ENCODE peak calls at places on chromosomes 2 and 18, in four cellular contexts. R, Q, T and O are unnamed samples.

GRCh38 chr2:29509397-29509796 is 394.2 kb downstream of the CLIP4 start:
- DNase-seq in R (no peak), T (no peak), Q (no peak), O (no peak)

GRCh38 chr2:74147729-74148456 is at the start of gene BOLA3:
- DNase-seq in T (peak; percentile 84), Q (peak; percentile 39), R (peak; percentile 74), O (peak; percentile 81)

GRCh38 chr18:37122877-37123276 is 293.9 kb downstream of the KIAA1328 start:
- DNase-seq in T (no peak), R (no peak), Q (no peak), O (no peak)

GRCh38 chr18:21167641-21168372 is 56.2 kb upstream of the ROCK1 start:
- DNase-seq in Q (peak; percentile 15), T (no peak), R (no peak), O (no peak)

GRCh38 chr2:182101263-182101662 is 115.6 kb downstream of the PPP1R1C start:
- DNase-seq in R (no peak), Q (no peak), T (no peak), O (no peak)

GRCh38 chr2:67571785-67572718 is 174.9 kb downstream of the ETAA1 start:
- DNase-seq in T (no peak), Q (no peak), R (no peak), O (no peak)

GRCh38 chr2:47069628-47070154 is 85.4 kb downstream of the STPG4 start:
- DNase-seq in T (peak; percentile 61), Q (peak; percentile 82), R (no peak), O (peak; percentile 96)

GRCh38 chr2:64727843-64728463 is 74.2 kb upstream of the SERTAD2 start:
- DNase-seq in R (no peak), Q (no peak), T (no peak), O (no peak)

GRCh38 chr18:51361130-51361860 is 163.8 kb upstream of the MEX3C start:
- DNase-seq in R (no peak), Q (no peak), T (no peak), O (no peak)

GRCh38 chr2:238816296-238816695 is 31.6 kb upstream of the TWIST2 start:
- DNase-seq in R (no peak), Q (no peak), T (no peak), O (no peak)

GRCh38 chr2:95073856-95074662 is 47.5 kb downstream of the MRPS5 start:
- DNase-seq in Q (no peak), T (no peak), R (no peak), O (no peak)

GRCh38 chr2:9757430-9758287 is 85.6 kb upstream of the TAF1B start:
- DNase-seq in T (no peak), Q (no peak), R (no peak), O (no peak)

GRCh38 chr18:12074734-12075133 is 18.9 kb upstream of the ANKRD62 start:
- DNase-seq in T (no peak), Q (no peak), R (no peak), O (no peak)

GRCh38 chr2:72150961-72151356 is 3.3 kb upstream of the CYP26B1 start:
- DNase-seq in T (peak; percentile 3), R (no peak), Q (no peak), O (no peak)

GRCh38 chr2:105910497-105911238 is 166.0 kb downstream of the NCK2 start:
- DNase-seq in R (no peak), T (no peak), Q (no peak), O (no peak)

GRCh38 chr18:12043811-12044210 is 49.8 kb upstream of the ANKRD62 start:
- DNase-seq in R (no peak), Q (no peak), T (no peak), O (no peak)

GRCh38 chr2:150532883-150533282 is 45.4 kb upstream of the RND3 start:
- DNase-seq in Q (no peak), T (no peak), R (no peak), O (no peak)

GRCh38 chr2:241842620-241843211 is 16.0 kb downstream of the PDCD1 start:
- DNase-seq in Q (no peak), R (peak; percentile 55), T (peak; percentile 32), O (no peak)

GRCh38 chr2:127389778-127390435 is 2.1 kb upstream of the MAP3K2 start:
- DNase-seq in Q (no peak), R (peak; percentile 44), T (no peak), O (peak; percentile 16)

GRCh38 chr2:216739035-216739434 is 43.7 kb upstream of the IGFBP5 start:
- DNase-seq in Q (no peak), T (no peak), R (no peak), O (no peak)

GRCh38 chr2:42792583-42793313 is at the start of gene HAAO:
- DNase-seq in T (peak; percentile 75), R (no peak), Q (no peak), O (no peak)

GRCh38 chr2:126527836-126528490 is 128.0 kb upstream of the GYPC start:
- DNase-seq in T (peak; percentile 64), Q (peak; percentile 13), R (peak; percentile 66), O (peak; percentile 4)

GRCh38 chr18:79600596-79600995 is 79.0 kb upstream of the CTDP1 start:
- DNase-seq in Q (no peak), R (no peak), T (no peak), O (no peak)

GRCh38 chr2:214203199-214203598 is 207.7 kb upstream of the VWC2L start:
- DNase-seq in Q (no peak), R (no peak), T (no peak), O (no peak)

GRCh38 chr2:854460-854859 is 96.2 kb upstream of the SNTG2 start:
- DNase-seq in Q (peak; percentile 36), T (peak; percentile 25), R (no peak), O (peak; percentile 22)

GRCh38 chr2:75597949-75598348 is 37.2 kb upstream of the EVA1A start:
- DNase-seq in R (no peak), T (no peak), Q (no peak), O (no peak)

GRCh38 chr2:113223813-113224212 is 50.0 kb downstream of the PSD4 start:
- DNase-seq in T (no peak), R (no peak), Q (no peak), O (no peak)

GRCh38 chr2:113226462-113226861 is 52.3 kb downstream of the PAX8 start:
- DNase-seq in Q (no peak), T (no peak), R (no peak), O (no peak)

GRCh38 chr2:113225505-113226259 is 51.9 kb downstream of the PSD4 start:
- DNase-seq in Q (no peak), T (no peak), R (no peak), O (no peak)

GRCh38 chr2:113227290-113227689 is 51.4 kb downstream of the PAX8 start:
- DNase-seq in Q (no peak), T (no peak), R (no peak), O (no peak)

GRCh38 chr2:113224647-113225046 is 50.9 kb downstream of the PSD4 start:
- DNase-seq in Q (no peak), T (no peak), R (no peak), O (no peak)
- H3K4me1 ChIP-seq in Q (peaks cover 9% of the 10 kb centered on the region), T (no peaks in the 10 kb centered on the region), R (no peaks in the 10 kb centered on the region), O (peaks cover 5% of the 10 kb centered on the region)

GRCh38 chr2:240132651-240132980 is 3.5 kb downstream of the COPS9 start:
- DNase-seq in Q (no peak), R (no peak), T (no peak), O (no peak)

GRCh38 chr2:240131941-240132650 is 4.0 kb downstream of the COPS9 start:
- DNase-seq in Q (no peak), T (no peak), R (no peak), O (no peak)

GRCh38 chr2:240134466-240134865 is 1.6 kb downstream of the COPS9 start:
- DNase-seq in Q (no peak), T (no peak), R (no peak), O (no peak)

GRCh38 chr2:240134956-240135520 is 1.1 kb downstream of the COPS9 start:
- DNase-seq in T (no peak), R (no peak), Q (no peak), O (no peak)

DNA sequence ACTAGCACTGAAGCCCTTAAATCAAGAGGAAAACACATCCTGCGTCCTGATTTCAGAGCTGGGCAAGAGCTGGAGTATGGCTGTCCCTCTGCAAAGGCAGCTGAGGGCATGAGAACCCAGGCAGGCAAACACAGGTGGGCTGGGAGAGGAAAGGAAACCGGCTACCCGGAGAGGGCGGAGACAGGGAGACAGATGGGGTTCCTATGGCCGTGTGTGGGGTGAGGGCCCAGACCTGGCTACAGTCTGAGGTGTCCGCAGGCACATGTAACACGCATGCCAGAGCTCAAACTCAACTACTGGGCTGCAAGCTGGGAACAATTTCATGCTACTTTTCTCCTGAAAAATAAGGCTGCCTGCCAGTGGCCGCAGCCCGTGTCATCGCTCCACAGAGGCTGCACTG is 2.7 kb downstream of the COPS9 start:
- DNase-seq in T (no peak), R (no peak), Q (no peak), O (no peak)
- H3K27ac ChIP-seq in T (no peak overlapping the region), R (no peak overlapping the region), Q (no peak overlapping the region), O (no peak overlapping the region)

GRCh38 chr2:16628316-16628715 is 37.3 kb downstream of the CYRIA start:
- DNase-seq in R (no peak), Q (no peak), T (no peak), O (no peak)

GRCh38 chr2:16625201-16625729 is 40.4 kb downstream of the CYRIA start:
- DNase-seq in Q (no peak), T (no peak), R (no peak), O (no peak)

GRCh38 chr2:16625759-16626158 is 39.9 kb downstream of the CYRIA start:
- DNase-seq in R (no peak), Q (no peak), T (no peak), O (no peak)

GRCh38 chr2:16626997-16627605 is 38.5 kb downstream of the CYRIA start:
- DNase-seq in R (no peak), T (no peak), Q (no peak), O (no peak)

DNA sequence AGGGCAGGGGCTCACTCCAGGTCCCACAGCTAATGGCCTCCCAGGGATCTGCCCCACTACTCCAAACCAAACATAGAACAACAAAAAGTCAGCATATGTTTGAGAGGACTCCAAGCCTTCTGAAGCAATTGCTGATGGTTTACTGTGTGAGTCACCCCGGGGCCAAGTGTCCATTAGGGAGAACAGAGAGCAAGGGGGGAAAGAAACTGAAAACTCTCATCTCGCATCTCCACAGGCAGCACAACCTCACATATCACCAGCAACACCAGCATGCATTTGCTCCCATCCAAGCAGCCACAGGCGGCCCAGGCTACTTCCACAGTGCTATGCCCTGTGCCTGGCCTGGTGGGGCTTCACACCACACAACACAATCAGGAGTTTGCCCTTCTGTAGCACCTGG is 39.1 kb downstream of the CYRIA start:
- DNase-seq in T (peak; percentile 51), Q (no peak), R (no peak), O (no peak)
- H3K4me1 ChIP-seq in T (no peaks in the 10 kb centered on the region), Q (no peaks in the 10 kb centered on the region), R (no peaks in the 10 kb centered on the region), O (no peaks in the 10 kb centered on the region)

GRCh38 chr2:193520709-193521458 is 1326.2 kb upstream of the TMEFF2 start:
- DNase-seq in Q (no peak), R (no peak), T (no peak), O (no peak)

GRCh38 chr2:193518061-193518817 is 1323.5 kb upstream of the TMEFF2 start:
- DNase-seq in Q (peak; percentile 16), T (no peak), R (no peak), O (no peak)

GRCh38 chr2:193521523-193521922 is 1326.8 kb upstream of the TMEFF2 start:
- DNase-seq in R (no peak), Q (no peak), T (no peak), O (no peak)

GRCh38 chr2:193517615-193518014 is 1322.9 kb upstream of the TMEFF2 start:
- DNase-seq in T (no peak), R (no peak), Q (no peak), O (no peak)
- H3K27ac ChIP-seq in T (no peak overlapping the region), R (no peak overlapping the region), Q (no peak overlapping the region), O (no peak overlapping the region)

GRCh38 chr2:11876889-11877288 is 130.5 kb downstream of the LPIN1 start:
- DNase-seq in Q (no peak), R (no peak), T (no peak), O (no peak)
- H3K4me1 ChIP-seq in Q (no peaks in the 10 kb centered on the region), R (peaks cover 10% of the 10 kb centered on the region), T (no peaks in the 10 kb centered on the region), O (peaks cover 11% of the 10 kb centered on the region)